ENCODE peak calls at places on chromosomes 1 and 21, in six cellular contexts. N, X, B, S, F and L are unnamed samples.

GRCh38 chr1:212271823-212272498 is 13.2 kb upstream of the PPP2R5A start:
- DNase-seq in S (no peak), N (no peak), F (no peak), B (no peak), X (no peak), L (no peak)

GRCh38 chr1:112893288-112894009 is 62.5 kb downstream of the SLC16A1 start:
- DNase-seq in X (no peak), B (no peak), S (no peak), F (no peak), N (no peak), L (no peak)

GRCh38 chr1:200979574-200980451 is 43.7 kb downstream of the KIF21B start:
- DNase-seq in X (peak), S (peak), F (peak), N (peak), B (peak), L (no peak)

GRCh38 chr21:45618846-45619485 is 24.6 kb upstream of the PCBP3 start:
- DNase-seq in S (no peak), F (no peak), X (no peak), B (no peak), N (peak), L (no peak)

GRCh38 chr21:17051054-17051453 is 461.8 kb upstream of the CXADR start:
- DNase-seq in N (peak), B (no peak), S (no peak), F (no peak), X (no peak), L (no peak)

GRCh38 chr21:40254540-40255455 is 387.6 kb downstream of the PCP4 start:
- DNase-seq in F (no peak), B (no peak), S (no peak), N (no peak), X (no peak), L (no peak)

GRCh38 chr1:26290061-26290415 is 10.2 kb downstream of the SH3BGRL3 start:
- DNase-seq in X (no peak), F (no peak), B (no peak), S (no peak), N (no peak), L (no peak)

GRCh38 chr1:19835573-19835972 is 20.5 kb upstream of the RNF186 start:
- DNase-seq in N (peak), F (no peak), X (no peak), B (no peak), S (no peak), L (no peak)

GRCh38 chr1:2429780-2430591 is 17.6 kb upstream of the PEX10 start:
- DNase-seq in N (no peak), B (no peak), F (no peak), X (no peak), S (peak), L (no peak)

GRCh38 chr1:197614916-197615692 is 160.2 kb downstream of the DENND1B start:
- DNase-seq in S (no peak), B (no peak), X (peak), F (peak), N (peak), L (no peak)

GRCh38 chr1:3588395-3588794 is 22.9 kb downstream of the MEGF6 start:
- DNase-seq in F (no peak), S (no peak), X (no peak), B (no peak), N (no peak), L (no peak)

GRCh38 chr1:205355054-205355453 is 1.7 kb downstream of the KLHDC8A start:
- DNase-seq in F (no peak), S (no peak), B (no peak), X (no peak), N (peak), L (no peak)

GRCh38 chr1:220880726-220881506 is 1.7 kb downstream of the HLX start:
- DNase-seq in N (peak), X (no peak), B (no peak), F (no peak), S (no peak), L (no peak)

GRCh38 chr1:163932901-163933300 is 611.1 kb downstream of the NUF2 start:
- DNase-seq in N (no peak), F (peak), S (no peak), B (no peak), X (no peak), L (no peak)

GRCh38 chr1:27954186-27954585 is 5.6 kb upstream of the XKR8 start:
- DNase-seq in B (no peak), S (no peak), F (no peak), X (no peak), N (no peak), L (no peak)

GRCh38 chr21:14523234-14523633 is 22.9 kb downstream of the SAMSN1 start:
- DNase-seq in S (no peak), B (no peak), N (no peak), X (no peak), F (peak), L (no peak)

GRCh38 chr1:171501305-171502021 is 16.1 kb downstream of the PRRC2C start:
- DNase-seq in X (no peak), B (no peak), N (no peak), S (no peak), F (peak), L (no peak)

GRCh38 chr1:85580046-85580411 is 532 bp upstream of the CCN1 start:
- DNase-seq in S (no peak), F (no peak), B (no peak), X (no peak), N (peak), L (no peak)

GRCh38 chr1:119652587-119652986 is 4.5 kb upstream of the ZNF697 start:
- DNase-seq in S (no peak), N (no peak), X (no peak), B (no peak), F (no peak), L (no peak)

GRCh38 chr1:225861834-225862580 is 20.2 kb downstream of the TMEM63A start:
- DNase-seq in B (no peak), X (no peak), S (no peak), F (no peak), N (no peak), L (no peak)

GRCh38 chr1:181086926-181087325 is 1.6 kb upstream of the IER5 start:
- DNase-seq in S (no peak), X (no peak), B (no peak), F (no peak), N (peak), L (no peak)

GRCh38 chr21:23356905-23357304 is 2250.4 kb downstream of the MRPL39 start:
- DNase-seq in N (no peak), S (no peak), X (no peak), F (peak), B (no peak), L (no peak)

GRCh38 chr1:226123591-226124471 is 61.3 kb downstream of the H3-3A start:
- DNase-seq in X (no peak), N (peak), F (no peak), B (no peak), S (no peak), L (no peak)

GRCh38 chr1:214727274-214727673 is 124.3 kb downstream of the CENPF start:
- DNase-seq in B (no peak), F (no peak), X (no peak), N (no peak), S (no peak), L (no peak)

DNA sequence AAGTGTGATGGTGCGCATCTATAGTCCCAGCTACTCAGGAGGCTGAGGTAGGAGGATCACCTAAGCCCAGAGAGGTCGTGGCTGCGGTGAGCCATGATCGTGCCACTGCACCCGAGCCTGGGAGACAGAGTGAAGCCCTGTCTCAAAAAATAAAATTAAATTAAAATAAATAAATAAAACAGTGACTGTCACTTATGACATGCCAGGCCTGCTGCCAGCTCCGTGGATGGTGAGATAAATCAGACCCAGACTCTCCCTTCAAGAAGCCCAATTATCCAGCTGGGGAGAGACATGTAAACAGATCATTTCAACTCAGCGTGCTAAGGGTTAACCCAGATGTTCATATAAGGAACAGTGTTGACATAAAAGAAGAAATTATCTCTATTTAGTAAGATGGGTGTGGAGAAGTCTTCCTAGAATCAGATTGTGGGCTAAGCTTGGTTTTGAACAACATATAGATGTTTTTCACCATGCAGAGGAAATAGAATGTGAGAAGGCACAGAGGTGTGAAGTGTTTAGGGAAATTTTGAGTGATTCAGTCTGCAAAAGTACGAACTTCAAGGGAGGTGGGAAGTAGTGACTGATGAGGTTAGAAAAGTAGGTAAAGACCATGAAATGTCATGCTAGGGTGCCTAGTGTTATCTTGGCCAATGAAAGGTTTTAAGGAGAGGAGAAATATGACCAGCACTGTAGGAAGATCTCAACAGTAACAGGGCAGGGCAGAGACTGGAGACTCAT is 18.3 kb downstream of the YARS1 start:
- DNase-seq in S (no peak), N (no peak), B (no peak), X (peak), F (no peak), L (no peak)
- H3K27ac ChIP-seq in S (peak), N (peak), B (peak), X (peak), F (no peak), L (no peak)

GRCh38 chr1:30721311-30722174 is 1.8 kb downstream of the MATN1 start:
- DNase-seq in S (no peak), F (no peak), X (no peak), B (no peak), N (no peak), L (no peak)
- H3K27ac ChIP-seq in S (no peak), F (no peak), X (no peak), B (no peak), N (no peak), L (no peak)

DNA sequence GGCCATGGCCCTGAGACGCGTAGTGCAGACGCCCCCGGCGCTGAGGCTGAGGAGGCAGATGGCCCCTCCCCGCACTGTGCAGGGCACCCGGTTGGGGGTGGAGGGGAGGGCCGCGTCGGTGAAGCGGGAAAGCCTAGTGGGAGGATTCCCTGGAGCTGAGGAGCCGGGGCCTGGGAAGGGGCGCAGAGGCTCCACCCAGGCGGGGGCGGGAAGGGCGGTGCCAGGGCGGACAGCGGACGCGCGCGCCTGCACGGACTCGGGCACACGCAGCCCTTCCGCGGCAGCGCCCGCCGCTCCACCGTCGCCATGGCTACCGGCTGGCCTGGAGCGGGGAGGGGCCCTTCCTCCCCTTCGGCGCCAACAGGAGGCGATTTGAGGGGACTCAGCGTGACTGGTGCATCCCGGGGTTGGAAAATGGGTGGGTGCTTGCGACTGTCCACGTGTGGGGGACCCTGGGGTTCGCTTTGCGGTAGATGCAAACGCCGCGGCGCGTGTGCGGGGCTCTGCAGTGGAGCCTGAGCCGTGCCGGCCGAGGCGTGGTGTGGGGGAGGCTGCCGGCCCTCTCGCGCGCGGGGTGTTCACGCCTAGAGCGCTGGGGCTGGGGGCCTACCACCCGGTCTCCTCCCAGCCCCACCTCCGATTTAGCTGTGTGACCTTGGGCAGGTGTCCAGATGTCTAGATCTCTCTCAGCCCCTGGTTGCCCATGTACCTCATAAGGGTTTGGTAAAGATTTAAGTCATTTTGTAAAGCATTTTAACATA is 35.1 kb downstream of the PTPRF start:
- DNase-seq in B (no peak), N (peak), X (peak), S (peak), F (peak), L (no peak)
- H3K27ac ChIP-seq in B (no peak), N (no peak), X (no peak), S (no peak), F (no peak), L (peak)

GRCh38 chr1:228747536-228747935 is 12.3 kb downstream of the RHOU start:
- DNase-seq in X (no peak), N (no peak), B (no peak), S (no peak), F (no peak), L (no peak)
- H3K27ac ChIP-seq in X (no peak), N (no peak), B (no peak), S (no peak), F (no peak), L (no peak)

GRCh38 chr1:35833424-35833823 is 25.6 kb downstream of the AGO4 start:
- DNase-seq in F (no peak), B (no peak), X (no peak), S (no peak), N (no peak), L (no peak)
- H3K27ac ChIP-seq in F (no peak), B (no peak), X (no peak), S (no peak), N (no peak), L (no peak)